ENCODE peak calls at places on chromosomes 7 and 10, in eight cellular contexts. One of them, this sample, is unnamed.

GRCh38 chr7:99121496-99122021 is 22.3 kb downstream of the SMURF1 start:
- DNase-seq in iris pigment epithelial cell: no peak
- DNase-seq in SJSA1: no peak
- DNase-seq in stimulated activated CD8-positive, alpha-beta memory T cell treated with anti-CD3 and anti-CD28 coated beads, Interleukin-7, amount 100 ng/mL, for 1 hour: no peak
- DNase-seq in activated naive CD8-positive, alpha-beta T cell treated with anti-CD3 and anti-CD28 coated beads, Interleukin-2, amount 50 U/mL, for 16 hours: no peak
- DNase-seq in GM23248: peak; percentile 84
- DNase-seq in fibroblast of the aortic adventitia: peak; percentile 98
- DNase-seq in MCF 10A: no peak
- DNase-seq in this sample: no peak

GRCh38 chr7:33645096-33645495 is 260.2 kb upstream of the BMPER start:
- DNase-seq in MCF 10A: no peak
- DNase-seq in stimulated activated CD8-positive, alpha-beta memory T cell treated with anti-CD3 and anti-CD28 coated beads, Interleukin-7, amount 100 ng/mL, for 1 hour: no peak
- DNase-seq in GM23248: peak; percentile 57
- DNase-seq in SJSA1: no peak
- DNase-seq in fibroblast of the aortic adventitia: peak; percentile 53
- DNase-seq in activated naive CD8-positive, alpha-beta T cell treated with anti-CD3 and anti-CD28 coated beads, Interleukin-2, amount 50 U/mL, for 16 hours: no peak
- DNase-seq in iris pigment epithelial cell: no peak
- DNase-seq in this sample: no peak

GRCh38 chr10:110568055-110568735 is 700 bp downstream of the SMC3 start:
- DNase-seq in MCF 10A: peak; percentile 38
- DNase-seq in iris pigment epithelial cell: peak; percentile 37
- DNase-seq in GM23248: peak; percentile 65
- DNase-seq in stimulated activated CD8-positive, alpha-beta memory T cell treated with anti-CD3 and anti-CD28 coated beads, Interleukin-7, amount 100 ng/mL, for 1 hour: peak; percentile 19
- DNase-seq in fibroblast of the aortic adventitia: no peak
- DNase-seq in SJSA1: peak; percentile 97
- DNase-seq in activated naive CD8-positive, alpha-beta T cell treated with anti-CD3 and anti-CD28 coated beads, Interleukin-2, amount 50 U/mL, for 16 hours: peak; percentile 21
- DNase-seq in this sample: peak; percentile 33

GRCh38 chr10:131075218-131075770 is 236.2 kb downstream of the TCERG1L start:
- DNase-seq in iris pigment epithelial cell: no peak
- DNase-seq in MCF 10A: no peak
- DNase-seq in stimulated activated CD8-positive, alpha-beta memory T cell treated with anti-CD3 and anti-CD28 coated beads, Interleukin-7, amount 100 ng/mL, for 1 hour: no peak
- DNase-seq in activated naive CD8-positive, alpha-beta T cell treated with anti-CD3 and anti-CD28 coated beads, Interleukin-2, amount 50 U/mL, for 16 hours: no peak
- DNase-seq in SJSA1: no peak
- DNase-seq in fibroblast of the aortic adventitia: no peak
- DNase-seq in GM23248: no peak
- DNase-seq in this sample: no peak

GRCh38 chr10:73759512-73760115 is 15.4 kb downstream of the SEC24C start:
- DNase-seq in activated naive CD8-positive, alpha-beta T cell treated with anti-CD3 and anti-CD28 coated beads, Interleukin-2, amount 50 U/mL, for 16 hours: no peak
- DNase-seq in fibroblast of the aortic adventitia: no peak
- DNase-seq in GM23248: no peak
- DNase-seq in stimulated activated CD8-positive, alpha-beta memory T cell treated with anti-CD3 and anti-CD28 coated beads, Interleukin-7, amount 100 ng/mL, for 1 hour: no peak
- DNase-seq in iris pigment epithelial cell: no peak
- DNase-seq in SJSA1: no peak
- DNase-seq in MCF 10A: no peak
- DNase-seq in this sample: no peak

GRCh38 chr10:56604624-56605023 is 243.6 kb upstream of the ZWINT start:
- DNase-seq in stimulated activated CD8-positive, alpha-beta memory T cell treated with anti-CD3 and anti-CD28 coated beads, Interleukin-7, amount 100 ng/mL, for 1 hour: no peak
- DNase-seq in MCF 10A: no peak
- DNase-seq in activated naive CD8-positive, alpha-beta T cell treated with anti-CD3 and anti-CD28 coated beads, Interleukin-2, amount 50 U/mL, for 16 hours: no peak
- DNase-seq in GM23248: no peak
- DNase-seq in SJSA1: no peak
- DNase-seq in iris pigment epithelial cell: no peak
- DNase-seq in fibroblast of the aortic adventitia: no peak
- DNase-seq in this sample: no peak

GRCh38 chr10:1185911-1186692 is 129.9 kb downstream of the WDR37 start:
- DNase-seq in fibroblast of the aortic adventitia: no peak
- DNase-seq in iris pigment epithelial cell: no peak
- DNase-seq in GM23248: no peak
- DNase-seq in SJSA1: no peak
- DNase-seq in MCF 10A: no peak
- DNase-seq in activated naive CD8-positive, alpha-beta T cell treated with anti-CD3 and anti-CD28 coated beads, Interleukin-2, amount 50 U/mL, for 16 hours: no peak
- DNase-seq in stimulated activated CD8-positive, alpha-beta memory T cell treated with anti-CD3 and anti-CD28 coated beads, Interleukin-7, amount 100 ng/mL, for 1 hour: no peak
- DNase-seq in this sample: no peak

GRCh38 chr7:79790863-79791262 is 337.4 kb upstream of the MAGI2 start:
- DNase-seq in activated naive CD8-positive, alpha-beta T cell treated with anti-CD3 and anti-CD28 coated beads, Interleukin-2, amount 50 U/mL, for 16 hours: no peak
- DNase-seq in stimulated activated CD8-positive, alpha-beta memory T cell treated with anti-CD3 and anti-CD28 coated beads, Interleukin-7, amount 100 ng/mL, for 1 hour: no peak
- DNase-seq in fibroblast of the aortic adventitia: no peak
- DNase-seq in iris pigment epithelial cell: peak; percentile 56
- DNase-seq in SJSA1: no peak
- DNase-seq in MCF 10A: no peak
- DNase-seq in GM23248: no peak
- DNase-seq in this sample: no peak

GRCh38 chr7:54813398-54813797 is 54.4 kb upstream of the SEC61G start:
- DNase-seq in MCF 10A: peak; percentile 4
- DNase-seq in stimulated activated CD8-positive, alpha-beta memory T cell treated with anti-CD3 and anti-CD28 coated beads, Interleukin-7, amount 100 ng/mL, for 1 hour: no peak
- DNase-seq in iris pigment epithelial cell: no peak
- DNase-seq in SJSA1: no peak
- DNase-seq in GM23248: no peak
- DNase-seq in activated naive CD8-positive, alpha-beta T cell treated with anti-CD3 and anti-CD28 coated beads, Interleukin-2, amount 50 U/mL, for 16 hours: no peak
- DNase-seq in fibroblast of the aortic adventitia: peak; percentile 60
- DNase-seq in this sample: peak; percentile 32

GRCh38 chr10:31261502-31262311 is 57.3 kb upstream of the ZEB1 start:
- DNase-seq in GM23248: peak; percentile 89
- DNase-seq in SJSA1: peak; percentile 61
- DNase-seq in stimulated activated CD8-positive, alpha-beta memory T cell treated with anti-CD3 and anti-CD28 coated beads, Interleukin-7, amount 100 ng/mL, for 1 hour: no peak
- DNase-seq in fibroblast of the aortic adventitia: peak; percentile 88
- DNase-seq in MCF 10A: peak; percentile 55
- DNase-seq in iris pigment epithelial cell: peak; percentile 89
- DNase-seq in activated naive CD8-positive, alpha-beta T cell treated with anti-CD3 and anti-CD28 coated beads, Interleukin-2, amount 50 U/mL, for 16 hours: no peak
- DNase-seq in this sample: peak; percentile 5

GRCh38 chr10:73039635-73040034 is 57.0 kb downstream of the P4HA1 start:
- DNase-seq in SJSA1: no peak
- DNase-seq in activated naive CD8-positive, alpha-beta T cell treated with anti-CD3 and anti-CD28 coated beads, Interleukin-2, amount 50 U/mL, for 16 hours: no peak
- DNase-seq in iris pigment epithelial cell: peak; percentile 82
- DNase-seq in fibroblast of the aortic adventitia: peak; percentile 84
- DNase-seq in stimulated activated CD8-positive, alpha-beta memory T cell treated with anti-CD3 and anti-CD28 coated beads, Interleukin-7, amount 100 ng/mL, for 1 hour: no peak
- DNase-seq in MCF 10A: peak; percentile 13
- DNase-seq in GM23248: peak; percentile 91
- DNase-seq in this sample: no peak

GRCh38 chr7:17403996-17404395 is 105.5 kb downstream of the AHR start:
- DNase-seq in stimulated activated CD8-positive, alpha-beta memory T cell treated with anti-CD3 and anti-CD28 coated beads, Interleukin-7, amount 100 ng/mL, for 1 hour: no peak
- DNase-seq in activated naive CD8-positive, alpha-beta T cell treated with anti-CD3 and anti-CD28 coated beads, Interleukin-2, amount 50 U/mL, for 16 hours: no peak
- DNase-seq in MCF 10A: no peak
- DNase-seq in iris pigment epithelial cell: no peak
- DNase-seq in SJSA1: no peak
- DNase-seq in GM23248: no peak
- DNase-seq in fibroblast of the aortic adventitia: no peak
- DNase-seq in this sample: no peak

GRCh38 chr7:75879771-75880184 is 944 bp downstream of the RHBDD2 start:
- DNase-seq in GM23248: peak; percentile 53
- DNase-seq in fibroblast of the aortic adventitia: peak; percentile 82
- DNase-seq in MCF 10A: peak; percentile 4
- DNase-seq in activated naive CD8-positive, alpha-beta T cell treated with anti-CD3 and anti-CD28 coated beads, Interleukin-2, amount 50 U/mL, for 16 hours: no peak
- DNase-seq in SJSA1: no peak
- DNase-seq in iris pigment epithelial cell: peak; percentile 85
- DNase-seq in stimulated activated CD8-positive, alpha-beta memory T cell treated with anti-CD3 and anti-CD28 coated beads, Interleukin-7, amount 100 ng/mL, for 1 hour: no peak
- DNase-seq in this sample: no peak

GRCh38 chr10:90930070-90930837 is 9.4 kb upstream of the ANKRD1 start:
- DNase-seq in stimulated activated CD8-positive, alpha-beta memory T cell treated with anti-CD3 and anti-CD28 coated beads, Interleukin-7, amount 100 ng/mL, for 1 hour: no peak
- DNase-seq in MCF 10A: peak; percentile 71
- DNase-seq in SJSA1: peak; percentile 89
- DNase-seq in fibroblast of the aortic adventitia: peak; percentile 96
- DNase-seq in iris pigment epithelial cell: peak; percentile 87
- DNase-seq in GM23248: peak; percentile 67
- DNase-seq in activated naive CD8-positive, alpha-beta T cell treated with anti-CD3 and anti-CD28 coated beads, Interleukin-2, amount 50 U/mL, for 16 hours: no peak
- DNase-seq in this sample: peak; percentile 14

GRCh38 chr7:43585521-43585920 is 2.6 kb downstream of the STK17A start:
- DNase-seq in activated naive CD8-positive, alpha-beta T cell treated with anti-CD3 and anti-CD28 coated beads, Interleukin-2, amount 50 U/mL, for 16 hours: no peak
- DNase-seq in stimulated activated CD8-positive, alpha-beta memory T cell treated with anti-CD3 and anti-CD28 coated beads, Interleukin-7, amount 100 ng/mL, for 1 hour: no peak
- DNase-seq in iris pigment epithelial cell: peak; percentile 94
- DNase-seq in SJSA1: no peak
- DNase-seq in GM23248: peak; percentile 83
- DNase-seq in fibroblast of the aortic adventitia: peak; percentile 90
- DNase-seq in MCF 10A: peak; percentile 89
- DNase-seq in this sample: peak; percentile 68

GRCh38 chr10:133274751-133275682 is 1.7 kb downstream of the ADAM8 start:
- DNase-seq in activated naive CD8-positive, alpha-beta T cell treated with anti-CD3 and anti-CD28 coated beads, Interleukin-2, amount 50 U/mL, for 16 hours: peak; percentile 62
- DNase-seq in SJSA1: no peak
- DNase-seq in GM23248: peak; percentile 23
- DNase-seq in stimulated activated CD8-positive, alpha-beta memory T cell treated with anti-CD3 and anti-CD28 coated beads, Interleukin-7, amount 100 ng/mL, for 1 hour: peak; percentile 55
- DNase-seq in MCF 10A: peak; percentile 81
- DNase-seq in iris pigment epithelial cell: no peak
- DNase-seq in fibroblast of the aortic adventitia: no peak
- DNase-seq in this sample: peak; percentile 87

This sample was measured in mammary epithelial cell.